ENCODE peak calls at places on chromosome 3, in four cellular contexts. One of them, this sample, is unnamed.

GRCh38 chr3:49017229-49017615 is 1.2 kb downstream of the DALRD3 start:
- DNase-seq in HCT116: no peak
- DNase-seq in GM12878: no peak
- DNase-seq in H1: no peak
- DNase-seq in this sample: no peak

GRCh38 chr3:146546366-146546965 is 2.1 kb upstream of the PLSCR1 start:
- DNase-seq in HCT116: no peak
- DNase-seq in H1: no peak
- DNase-seq in GM12878: no peak
- DNase-seq in this sample: no peak

GRCh38 chr3:52188586-52189404 is 9.2 kb upstream of the ALAS1 start:
- DNase-seq in GM12878: no peak
- DNase-seq in H1: no peak
- DNase-seq in HCT116: no peak
- DNase-seq in this sample: peak; percentile 73

GRCh38 chr3:64254443-64254842 is 29.2 kb upstream of the PRICKLE2 start:
- DNase-seq in GM12878: no peak
- DNase-seq in H1: no peak
- DNase-seq in HCT116: no peak
- DNase-seq in this sample: no peak

GRCh38 chr3:187630421-187630820 is 39.8 kb downstream of the SST start:
- DNase-seq in H1: no peak
- DNase-seq in GM12878: no peak
- DNase-seq in HCT116: no peak
- DNase-seq in this sample: no peak

GRCh38 chr3:46545695-46546630 is 20.1 kb downstream of the LRRC2 start:
- DNase-seq in HCT116: no peak
- DNase-seq in H1: no peak
- DNase-seq in GM12878: no peak
- DNase-seq in this sample: no peak

GRCh38 chr3:184117649-184118048 is 17.5 kb upstream of the EIF2B5 start:
- DNase-seq in HCT116: no peak
- DNase-seq in H1: no peak
- DNase-seq in GM12878: no peak
- DNase-seq in this sample: no peak

GRCh38 chr3:184335661-184336483 is 1.5 kb upstream of the FAM131A start:
- DNase-seq in H1: peak; percentile 64
- DNase-seq in HCT116: peak; percentile 61
- DNase-seq in GM12878: no peak
- DNase-seq in this sample: peak; percentile 91

GRCh38 chr3:194265505-194265892 is 85.6 kb downstream of the CPN2 start:
- DNase-seq in HCT116: no peak
- DNase-seq in H1: no peak
- DNase-seq in GM12878: no peak
- DNase-seq in this sample: no peak

GRCh38 chr3:164883161-164883560 is 195.1 kb downstream of the SI start:
- DNase-seq in H1: no peak
- DNase-seq in GM12878: no peak
- DNase-seq in HCT116: no peak
- DNase-seq in this sample: no peak

GRCh38 chr3:183253961-183254815 is 1.1 kb downstream of the B3GNT5 start:
- DNase-seq in GM12878: no peak
- DNase-seq in HCT116: no peak
- DNase-seq in H1: no peak
- DNase-seq in this sample: peak; percentile 46

GRCh38 chr3:126013742-126014141 is 44.8 kb downstream of the ROPN1B start:
- DNase-seq in H1: no peak
- DNase-seq in GM12878: no peak
- DNase-seq in HCT116: no peak
- DNase-seq in this sample: no peak

GRCh38 chr3:22172964-22173363 is 422.0 kb upstream of the ZNF385D start:
- DNase-seq in GM12878: no peak
- DNase-seq in HCT116: no peak
- DNase-seq in H1: no peak
- DNase-seq in this sample: no peak

GRCh38 chr3:150291515-150291914 is 116.6 kb upstream of the TSC22D2 start:
- DNase-seq in GM12878: no peak
- DNase-seq in HCT116: no peak
- DNase-seq in H1: no peak
- DNase-seq in this sample: no peak

GRCh38 chr3:68306571-68306970 is 625.8 kb downstream of the TAFA4 start:
- DNase-seq in GM12878: no peak
- DNase-seq in HCT116: no peak
- DNase-seq in H1: no peak
- DNase-seq in this sample: peak; percentile 7

GRCh38 chr3:129732200-129732876 is 125.9 kb upstream of the PLXND1 start:
- DNase-seq in GM12878: no peak
- DNase-seq in HCT116: no peak
- DNase-seq in H1: no peak
- DNase-seq in this sample: no peak

GRCh38 chr3:185585862-185586643 is at the start of gene SENP2:
- DNase-seq in HCT116: peak; percentile 99
- DNase-seq in H1: peak; percentile 97
- DNase-seq in GM12878: peak; percentile 97
- DNase-seq in this sample: peak; percentile 99

GRCh38 chr3:39318311-39318710 is 11.2 kb upstream of the CCR8 start:
- DNase-seq in GM12878: no peak
- DNase-seq in H1: no peak
- DNase-seq in HCT116: no peak
- DNase-seq in this sample: no peak

GRCh38 chr3:189548053-189548452 is 83.1 kb upstream of the TP63 start:
- DNase-seq in GM12878: no peak
- DNase-seq in HCT116: no peak
- DNase-seq in H1: no peak
- DNase-seq in this sample: no peak

GRCh38 chr3:150370129-150370602 is 37.9 kb upstream of the TSC22D2 start:
- DNase-seq in GM12878: no peak
- DNase-seq in HCT116: peak; percentile 92
- DNase-seq in H1: peak; percentile 66
- DNase-seq in this sample: peak; percentile 43

GRCh38 chr3:196144383-196145105 is 62.7 kb upstream of the TFRC start:
- DNase-seq in GM12878: no peak
- DNase-seq in H1: no peak
- DNase-seq in HCT116: no peak
- DNase-seq in this sample: no peak

GRCh38 chr3:122260206-122260605 is 64.8 kb upstream of the CSTA start:
- DNase-seq in GM12878: no peak
- DNase-seq in H1: no peak
- DNase-seq in HCT116: no peak
- DNase-seq in this sample: no peak

GRCh38 chr3:23669541-23670255 is 136.1 kb upstream of the UBE2E1 start:
- DNase-seq in HCT116: peak; percentile 56
- DNase-seq in H1: no peak
- DNase-seq in GM12878: no peak
- DNase-seq in this sample: no peak
- TF ChIP-seq EGR1 in HCT116: no peak
- TF ChIP-seq EGR1 in H1: no peak
- TF ChIP-seq EGR1 in GM12878: no peak
- TF ChIP-seq EGR1 in this sample: no peak

DNA sequence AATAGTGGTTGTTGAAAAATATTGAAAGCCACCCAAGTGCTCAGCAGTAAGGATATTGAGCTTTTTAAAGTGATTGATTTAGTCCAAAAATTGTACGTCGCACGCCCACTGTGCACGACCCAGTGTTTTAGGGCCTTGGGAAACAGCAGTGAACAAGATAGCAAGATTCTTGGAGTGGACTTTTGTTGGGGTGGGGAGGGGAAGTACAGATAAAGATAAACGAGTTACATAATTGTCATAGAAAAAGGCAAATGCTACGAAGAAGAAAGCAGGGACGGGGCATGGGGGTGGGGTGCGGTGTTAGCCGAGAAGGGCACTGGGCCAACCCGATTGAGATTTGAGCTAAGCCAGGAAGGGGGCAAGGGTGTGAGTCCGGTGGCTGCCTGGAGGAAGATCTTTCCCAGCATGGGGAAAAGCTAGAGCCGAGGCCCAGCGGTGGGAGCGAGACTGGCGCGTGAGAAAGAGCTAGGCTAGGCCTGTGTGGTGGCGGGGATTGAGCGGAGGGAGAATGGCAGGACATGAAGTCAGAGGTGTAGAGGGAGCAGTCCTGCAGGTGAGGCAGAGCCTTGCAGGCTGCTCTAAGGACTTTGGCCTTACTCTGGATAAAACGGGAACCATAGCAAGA is 454 bp downstream of the HTD2 start:
- DNase-seq in GM12878: no peak
- DNase-seq in H1: no peak
- DNase-seq in HCT116: no peak
- DNase-seq in this sample: peak; percentile 29
- TF ChIP-seq EGR1 in GM12878: no peak
- TF ChIP-seq EGR1 in H1: no peak
- TF ChIP-seq EGR1 in HCT116: no peak
- TF ChIP-seq EGR1 in this sample: no peak

GRCh38 chr3:177358085-177358967 is 161.0 kb upstream of the TBL1XR1 start:
- DNase-seq in H1: no peak
- DNase-seq in HCT116: peak; percentile 89
- DNase-seq in GM12878: peak; percentile 83
- DNase-seq in this sample: peak; percentile 91
- TF ChIP-seq EGR1 in H1: no peak
- TF ChIP-seq EGR1 in HCT116: no peak
- TF ChIP-seq EGR1 in GM12878: peak; percentile 61
- TF ChIP-seq EGR1 in this sample: peak; percentile 78

GRCh38 chr3:115922681-115923347 is 299.5 kb downstream of the GAP43 start:
- DNase-seq in GM12878: no peak
- DNase-seq in HCT116: peak; percentile 12
- DNase-seq in H1: peak; percentile 17
- DNase-seq in this sample: no peak
- TF ChIP-seq EGR1 in GM12878: no peak
- TF ChIP-seq EGR1 in HCT116: no peak
- TF ChIP-seq EGR1 in H1: no peak
- TF ChIP-seq EGR1 in this sample: no peak

DNA sequence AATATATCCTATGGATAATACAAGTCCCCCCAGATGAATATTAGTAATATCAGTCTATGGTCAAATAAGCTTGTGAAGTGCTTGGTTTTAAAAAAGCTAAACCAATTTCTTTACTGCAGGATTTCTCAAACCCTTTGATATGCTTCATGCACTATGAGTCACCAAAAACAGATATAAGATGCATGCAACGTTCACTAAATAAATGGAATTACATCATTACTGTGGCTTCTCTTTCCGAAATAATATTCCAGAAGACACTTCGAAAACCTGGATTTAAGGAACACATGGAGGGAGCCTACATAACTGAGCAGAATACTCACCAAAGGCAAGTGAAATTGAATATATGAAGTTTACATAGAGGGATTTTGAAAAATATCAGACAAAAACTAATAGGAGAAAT is 126.3 kb upstream of the ABI3BP start:
- DNase-seq in H1: no peak
- DNase-seq in GM12878: no peak
- DNase-seq in HCT116: no peak
- DNase-seq in this sample: no peak
- TF ChIP-seq EGR1 in H1: no peak
- TF ChIP-seq EGR1 in GM12878: no peak
- TF ChIP-seq EGR1 in HCT116: no peak
- TF ChIP-seq EGR1 in this sample: no peak

GRCh38 chr3:31553258-31553657 is 20.5 kb downstream of the STT3B start:
- DNase-seq in HCT116: no peak
- DNase-seq in GM12878: no peak
- DNase-seq in H1: no peak
- DNase-seq in this sample: no peak

GRCh38 chr3:31546152-31546551 is 13.4 kb downstream of the STT3B start:
- DNase-seq in H1: no peak
- DNase-seq in GM12878: no peak
- DNase-seq in HCT116: no peak
- DNase-seq in this sample: no peak

GRCh38 chr3:31546725-31547124 is 14.0 kb downstream of the STT3B start:
- DNase-seq in HCT116: no peak
- DNase-seq in H1: no peak
- DNase-seq in GM12878: no peak
- DNase-seq in this sample: no peak

GRCh38 chr3:31552103-31552502 is 19.4 kb downstream of the STT3B start:
- DNase-seq in HCT116: no peak
- DNase-seq in H1: no peak
- DNase-seq in GM12878: no peak
- DNase-seq in this sample: no peak

GRCh38 chr3:31550452-31551251 is 17.9 kb downstream of the STT3B start:
- DNase-seq in HCT116: no peak
- DNase-seq in GM12878: no peak
- DNase-seq in H1: no peak
- DNase-seq in this sample: no peak
- TF ChIP-seq EGR1 in HCT116: no peak
- TF ChIP-seq EGR1 in GM12878: no peak
- TF ChIP-seq EGR1 in H1: no peak
- TF ChIP-seq EGR1 in this sample: no peak

GRCh38 chr3:170346481-170347125 is 10.9 kb upstream of the SKIL start:
- DNase-seq in HCT116: no peak
- DNase-seq in H1: no peak
- DNase-seq in GM12878: no peak
- DNase-seq in this sample: no peak
- TF ChIP-seq EGR1 in HCT116: no peak
- TF ChIP-seq EGR1 in H1: no peak
- TF ChIP-seq EGR1 in GM12878: no peak
- TF ChIP-seq EGR1 in this sample: no peak

DNA sequence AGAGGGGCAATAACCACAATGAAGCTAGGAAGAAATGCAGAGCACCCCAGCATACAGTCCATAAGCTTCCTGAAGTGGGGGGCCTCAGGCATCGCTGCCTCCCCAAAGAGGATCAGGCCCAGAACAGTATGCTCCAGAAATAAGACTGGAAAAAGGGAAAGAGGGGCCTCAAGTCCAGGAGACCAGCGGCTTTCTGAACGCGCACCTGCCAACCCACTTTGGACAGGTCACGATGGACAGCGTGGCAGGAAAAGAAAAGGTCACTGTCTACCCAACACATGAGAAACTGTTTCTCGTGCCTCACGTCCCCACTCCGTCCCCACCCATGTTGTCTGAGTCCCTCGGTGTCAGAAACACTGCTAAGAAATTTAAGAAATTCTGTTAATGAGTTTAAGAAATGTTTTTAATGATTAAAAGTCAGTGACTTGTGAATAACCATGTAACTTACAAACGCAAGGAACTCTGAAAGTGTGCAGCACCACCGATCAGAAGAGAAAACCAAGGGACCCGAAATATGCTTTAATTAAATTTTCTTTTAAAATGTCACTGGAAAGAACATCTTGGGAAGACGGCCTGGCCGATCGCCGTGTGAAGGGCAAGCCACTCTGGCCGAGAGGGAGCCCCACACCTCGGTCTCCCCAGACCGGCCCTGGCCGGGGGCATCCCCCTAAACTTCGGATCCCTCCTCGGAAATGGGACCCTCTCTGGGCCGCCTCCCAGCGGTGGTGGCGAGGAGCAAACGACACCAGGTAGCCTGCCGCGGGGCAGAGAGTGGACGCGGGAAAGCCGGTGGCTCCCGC is 1.7 kb upstream of the PPARG start:
- DNase-seq in GM12878: no peak
- DNase-seq in H1: no peak
- DNase-seq in HCT116: no peak
- DNase-seq in this sample: no peak
- TF ChIP-seq EGR1 in GM12878: no peak
- TF ChIP-seq EGR1 in H1: no peak
- TF ChIP-seq EGR1 in HCT116: peak; percentile 53
- TF ChIP-seq EGR1 in this sample: no peak

This sample was measured in K562.